ENCODE peak calls at places on chromosomes 3 and 15, in four cellular contexts. D is GM23338, P is HepG2, C is K562. U is an unnamed sample.

GRCh38 chr15:62306851-62307504 is 141.9 kb upstream of the C2CD4B start:
- DNase-seq in D (peak; percentile 96), P (peak; percentile 73), C (peak; percentile 60), U (peak; percentile 87)

GRCh38 chr3:184196536-184196935 is 10.5 kb downstream of the ABCF3 start:
- DNase-seq in P (peak; percentile 18), C (no peak), D (no peak), U (no peak)

GRCh38 chr15:88905576-88905975 is 7.6 kb downstream of the MFGE8 start:
- DNase-seq in P (no peak), D (no peak), C (no peak), U (no peak)

GRCh38 chr15:60798821-60799220 is 319.9 kb upstream of the ICE2 start:
- DNase-seq in P (peak; percentile 25), D (no peak), C (no peak), U (no peak)

GRCh38 chr3:132867956-132868355 is 145.7 kb upstream of the NPHP3 start:
- DNase-seq in C (no peak), D (no peak), P (no peak), U (no peak)

GRCh38 chr3:157347577-157348303 is 88.9 kb upstream of the PTX3 start:
- DNase-seq in C (peak; percentile 34), P (no peak), D (peak; percentile 87), U (no peak)

GRCh38 chr3:25169146-25169545 is 258.9 kb upstream of the RARB start:
- DNase-seq in C (no peak), D (no peak), P (no peak), U (no peak)

GRCh38 chr3:193124861-193125260 is 116.2 kb upstream of the PLAAT1 start:
- DNase-seq in D (no peak), C (no peak), P (no peak), U (no peak)

GRCh38 chr3:81302045-81302444 is 459.4 kb downstream of the GBE1 start:
- DNase-seq in P (peak; percentile 48), D (peak; percentile 65), C (peak; percentile 20), U (peak; percentile 45)

GRCh38 chr3:112593258-112593657 is 31.4 kb downstream of the SLC35A5 start:
- DNase-seq in P (no peak), D (no peak), C (no peak), U (no peak)

GRCh38 chr3:49489247-49489646 is 19.2 kb downstream of the DAG1 start:
- DNase-seq in C (no peak), P (no peak), D (no peak), U (no peak)

GRCh38 chr3:128804817-128805166 is 74.6 kb upstream of the ACAD9 start:
- DNase-seq in D (no peak), P (no peak), C (no peak), U (no peak)

GRCh38 chr15:87537295-87537694 is 719.2 kb downstream of the NTRK3 start:
- DNase-seq in P (no peak), C (no peak), D (no peak), U (no peak)

GRCh38 chr3:113769551-113769950 is 22.7 kb downstream of the ATP6V1A start:
- DNase-seq in P (peak; percentile 13), C (peak; percentile 10), D (no peak), U (peak; percentile 5)

GRCh38 chr3:44442591-44443309 is 34.7 kb downstream of the ZNF445 start:
- DNase-seq in D (no peak), P (no peak), C (peak; percentile 16), U (no peak)

GRCh38 chr3:97694876-97695275 is 69.7 kb upstream of the ARL6 start:
- DNase-seq in P (no peak), C (no peak), D (no peak), U (no peak)

GRCh38 chr3:15295506-15295905 is 36.9 kb downstream of the SH3BP5 start:
- DNase-seq in C (no peak), D (no peak), P (no peak), U (no peak)

GRCh38 chr3:102866845-102867244 is 432.0 kb downstream of the ZPLD1 start:
- DNase-seq in C (no peak), D (no peak), P (no peak), U (no peak)

GRCh38 chr3:95627293-95627692 is 1187.1 kb upstream of the EPHA6 start:
- DNase-seq in P (no peak), C (no peak), D (peak; percentile 20), U (no peak)

GRCh38 chr3:36373084-36373483 is 7.2 kb upstream of the STAC start:
- DNase-seq in C (no peak), P (no peak), D (no peak), U (no peak)

GRCh38 chr15:59160880-59161593 is 45.6 kb upstream of the LDHAL6B start:
- DNase-seq in C (peak; percentile 63), D (peak; percentile 79), P (peak; percentile 25), U (peak; percentile 59)

GRCh38 chr15:44102675-44103254 is 92.3 kb downstream of the FRMD5 start:
- DNase-seq in P (peak; percentile 75), D (no peak), C (no peak), U (peak; percentile 71)

GRCh38 chr3:22225161-22225560 is 474.2 kb upstream of the ZNF385D start:
- DNase-seq in C (no peak), D (peak; percentile 20), P (no peak), U (no peak)

GRCh38 chr3:13401149-13401548 is 19.0 kb downstream of the NUP210 start:
- DNase-seq in P (no peak), C (no peak), D (no peak), U (no peak)

GRCh38 chr3:186552408-186553031 is 8.3 kb upstream of the CRYGS start:
- DNase-seq in C (no peak), P (peak; percentile 68), D (no peak), U (no peak)

GRCh38 chr15:40743921-40744809 is 10.9 kb downstream of the RMDN3 start:
- DNase-seq in C (no peak), P (no peak), D (peak; percentile 27), U (no peak)

GRCh38 chr15:89575656-89576416 is 567 bp downstream of the TICRR start:
- DNase-seq in D (peak; percentile 59), C (no peak), P (no peak), U (no peak)

GRCh38 chr3:41853495-41853894 is 108.4 kb downstream of the ULK4 start:
- DNase-seq in P (no peak), D (no peak), C (no peak), U (no peak)

GRCh38 chr15:76963596-76963995 is 31.3 kb upstream of the PSTPIP1 start:
- DNase-seq in D (peak; percentile 43), C (no peak), P (peak; percentile 12), U (no peak)

GRCh38 chr15:76961277-76962010 is 29.9 kb downstream of the RCN2 start:
- DNase-seq in P (no peak), D (peak; percentile 16), C (no peak), U (no peak)

GRCh38 chr15:76967067-76967466 is 27.9 kb upstream of the PSTPIP1 start:
- DNase-seq in C (no peak), D (no peak), P (no peak), U (no peak)

GRCh38 chr15:76962337-76963013 is 30.9 kb downstream of the RCN2 start:
- DNase-seq in D (no peak), P (no peak), C (peak; percentile 14), U (no peak)

DNA sequence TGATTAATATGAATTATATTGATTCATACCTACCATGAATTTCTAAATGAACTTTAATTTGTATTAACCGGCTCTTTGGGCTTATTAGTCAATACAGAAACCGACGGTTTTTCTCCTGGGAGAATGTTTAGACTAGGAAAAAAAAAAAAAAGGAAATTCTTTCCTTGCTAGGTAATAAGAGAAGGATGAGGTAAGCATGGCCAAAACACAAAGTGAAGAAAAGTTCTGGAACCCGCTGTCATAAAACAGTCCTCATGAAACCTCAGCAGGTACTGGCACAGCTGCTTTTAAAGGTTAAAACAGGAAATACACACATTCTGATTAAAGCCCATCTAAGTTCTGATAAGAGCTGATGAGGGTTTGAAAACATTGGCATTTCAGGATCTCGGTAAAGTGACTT is 30.8 kb upstream of the PSTPIP1 start:
- DNase-seq in D (no peak), C (no peak), P (no peak), U (no peak)
- TF ChIP-seq JUNB in D (no peak), C (no peak), P (no peak), U (no peak)

DNA sequence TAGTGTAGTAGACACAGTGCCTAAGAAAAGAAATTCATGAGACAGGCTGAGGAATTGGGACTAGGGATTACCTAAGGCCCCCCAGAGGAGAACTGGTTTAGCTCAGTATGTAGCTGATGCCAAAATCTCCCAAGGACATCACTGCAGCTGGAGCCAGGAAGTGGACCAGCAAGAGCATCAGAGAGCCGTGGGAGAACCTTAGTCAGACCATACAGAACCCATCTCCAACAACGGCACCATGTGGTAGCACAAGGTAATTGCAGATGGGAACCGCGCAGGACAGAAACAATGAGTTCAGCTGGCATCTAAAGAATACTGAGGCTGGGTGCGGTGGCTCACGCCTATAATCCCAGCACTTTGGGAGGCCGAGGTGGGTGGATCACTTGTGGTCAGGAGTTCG is 81.7 kb downstream of the WNT5A start:
- DNase-seq in P (no peak), D (peak; percentile 92), C (peak; percentile 13), U (peak; percentile 13)
- TF ChIP-seq JUNB in P (no peak), D (no peak), C (no peak), U (no peak)

DNA sequence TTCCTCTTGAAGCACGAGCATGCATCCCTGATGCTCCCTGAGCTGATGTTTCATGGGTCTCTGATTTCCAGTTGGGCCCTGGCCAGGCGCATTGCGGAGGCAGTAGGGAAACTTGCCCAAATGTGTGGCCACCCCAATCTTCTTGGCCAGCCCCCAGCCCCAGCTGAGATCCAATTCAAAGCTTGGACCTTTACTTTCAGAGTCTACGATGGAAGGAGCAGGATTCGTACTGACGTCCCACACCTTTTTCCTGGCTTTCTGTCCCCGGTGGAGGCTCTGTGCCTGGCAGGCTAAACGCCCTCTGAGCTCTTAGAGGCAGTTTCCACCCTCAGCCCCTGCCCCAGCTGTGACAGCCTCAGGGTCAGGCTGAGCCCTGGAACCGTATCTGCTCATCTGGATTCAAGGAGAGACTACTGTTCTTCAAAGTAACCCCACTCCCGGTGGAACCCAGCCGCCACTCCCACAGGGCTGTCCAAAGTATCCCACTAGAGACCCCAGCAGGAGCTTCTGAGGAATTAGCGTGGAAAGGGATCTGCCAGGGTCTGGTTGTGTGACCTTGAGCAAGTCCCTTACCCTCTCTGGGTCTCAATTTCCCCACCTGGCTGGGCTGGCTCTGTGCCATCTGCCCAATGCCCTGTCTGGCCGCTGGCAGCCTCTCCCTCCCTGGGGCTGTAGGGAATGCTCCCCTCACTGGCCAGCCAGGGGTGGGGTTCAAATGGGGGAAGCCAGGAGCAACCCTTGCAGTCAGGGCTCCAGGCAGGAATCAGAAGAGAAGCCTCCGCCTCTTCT is 37.3 kb downstream of the CPN2 start:
- DNase-seq in D (peak; percentile 64), P (no peak), C (no peak), U (no peak)
- TF ChIP-seq JUNB in D (no peak), P (no peak), C (no peak), U (no peak)

DNA sequence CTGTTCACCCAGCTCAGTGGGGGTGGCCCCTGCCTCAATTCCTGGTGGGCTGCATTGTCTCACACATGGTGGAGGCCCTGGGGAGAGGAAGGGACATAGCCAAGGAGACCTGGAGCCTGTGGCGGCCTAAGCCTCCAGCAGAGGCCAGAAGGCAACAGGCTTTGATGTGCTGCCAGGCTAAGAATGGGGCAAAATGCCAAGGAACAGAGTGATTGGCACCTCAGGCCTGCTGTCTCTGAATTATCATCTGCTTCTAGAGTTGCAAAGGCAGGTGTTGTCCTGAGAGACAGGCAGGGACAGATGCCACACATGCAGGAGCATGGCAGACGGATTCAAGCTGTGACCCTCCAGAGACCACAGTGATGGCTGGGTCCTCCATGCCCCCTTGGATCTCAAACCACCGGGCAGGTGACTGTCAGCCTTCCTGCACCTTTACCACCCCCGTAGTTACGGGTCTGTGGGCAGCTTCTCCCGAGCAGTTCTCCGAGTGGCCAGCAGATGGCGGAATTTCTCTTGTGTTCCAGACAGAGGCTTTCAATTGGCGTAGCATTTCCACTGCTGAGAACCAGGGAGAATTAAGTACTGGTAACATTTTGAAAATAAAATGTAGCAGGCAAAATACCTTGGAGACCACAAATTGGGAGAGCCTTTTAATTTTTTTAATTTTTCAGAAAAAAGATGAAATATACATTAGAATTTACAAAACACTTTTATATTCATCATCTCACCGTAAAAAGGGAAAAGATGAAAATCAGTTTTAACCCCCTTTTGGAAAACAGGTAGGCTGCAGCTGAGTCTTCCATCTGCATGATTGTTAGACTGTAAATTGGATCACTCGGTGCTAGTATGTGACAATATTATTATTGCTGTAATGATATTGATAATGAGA is 525.5 kb upstream of the CFAP20DC start:
- DNase-seq in P (peak; percentile 53), D (peak; percentile 90), C (peak; percentile 60), U (peak; percentile 64)
- TF ChIP-seq JUNB in P (no peak), D (no peak), C (no peak), U (no peak)

U was measured in A549.